ENCODE peak calls at places on chromosomes 2 and 18, in ten cellular contexts. One of them, this sample, is unnamed.

GRCh38 chr2:88603146-88603545 is 24.1 kb downstream of the EIF2AK3 start:
- DNase-seq in HFF-Myc: no peak
- DNase-seq in mammary epithelial cell: no peak
- DNase-seq in IMR-90: peak
- DNase-seq in BJ: no peak
- DNase-seq in mucosa of descending colon: no peak
- DNase-seq in lower lobe of right lung: no peak
- DNase-seq in fibroblast of lung: peak
- DNase-seq in stomach: no peak
- DNase-seq in fibroblast of pulmonary artery: peak
- DNase-seq in this sample: peak

GRCh38 chr2:240216197-240216596 is 75.7 kb upstream of the OTOS start:
- DNase-seq in HFF-Myc: no peak
- DNase-seq in mammary epithelial cell: no peak
- DNase-seq in IMR-90: no peak
- DNase-seq in BJ: no peak
- DNase-seq in mucosa of descending colon: no peak
- DNase-seq in lower lobe of right lung: no peak
- DNase-seq in fibroblast of lung: no peak
- DNase-seq in stomach: no peak
- DNase-seq in fibroblast of pulmonary artery: no peak
- DNase-seq in this sample: no peak

GRCh38 chr2:75416420-75417342 is 144.1 kb downstream of the EVA1A start:
- DNase-seq in HFF-Myc: no peak
- DNase-seq in mammary epithelial cell: no peak
- DNase-seq in IMR-90: no peak
- DNase-seq in BJ: no peak
- DNase-seq in mucosa of descending colon: no peak
- DNase-seq in lower lobe of right lung: no peak
- DNase-seq in fibroblast of lung: no peak
- DNase-seq in stomach: no peak
- DNase-seq in fibroblast of pulmonary artery: no peak
- DNase-seq in this sample: no peak

GRCh38 chr2:88122141-88122884 is 5.5 kb downstream of the FABP1 start:
- DNase-seq in HFF-Myc: no peak
- DNase-seq in mammary epithelial cell: no peak
- DNase-seq in IMR-90: no peak
- DNase-seq in BJ: no peak
- DNase-seq in mucosa of descending colon: no peak
- DNase-seq in lower lobe of right lung: no peak
- DNase-seq in fibroblast of lung: no peak
- DNase-seq in stomach: no peak
- DNase-seq in fibroblast of pulmonary artery: no peak
- DNase-seq in this sample: no peak

GRCh38 chr2:232327089-232328037 is 51.2 kb upstream of the ALPP start:
- DNase-seq in HFF-Myc: no peak
- DNase-seq in mammary epithelial cell: peak
- DNase-seq in IMR-90: peak
- DNase-seq in BJ: peak
- DNase-seq in mucosa of descending colon: peak
- DNase-seq in lower lobe of right lung: peak
- DNase-seq in fibroblast of lung: peak
- DNase-seq in stomach: peak
- DNase-seq in fibroblast of pulmonary artery: peak
- DNase-seq in this sample: no peak

GRCh38 chr2:199933466-199933865 is 21.8 kb downstream of the TYW5 start:
- DNase-seq in HFF-Myc: no peak
- DNase-seq in mammary epithelial cell: no peak
- DNase-seq in IMR-90: no peak
- DNase-seq in BJ: no peak
- DNase-seq in mucosa of descending colon: no peak
- DNase-seq in lower lobe of right lung: no peak
- DNase-seq in fibroblast of lung: no peak
- DNase-seq in stomach: no peak
- DNase-seq in fibroblast of pulmonary artery: no peak
- DNase-seq in this sample: no peak

GRCh38 chr18:42477261-42477660 is 522.2 kb downstream of the PIK3C3 start:
- DNase-seq in HFF-Myc: no peak
- DNase-seq in mammary epithelial cell: no peak
- DNase-seq in IMR-90: no peak
- DNase-seq in BJ: no peak
- DNase-seq in mucosa of descending colon: no peak
- DNase-seq in lower lobe of right lung: no peak
- DNase-seq in fibroblast of lung: peak
- DNase-seq in stomach: no peak
- DNase-seq in fibroblast of pulmonary artery: no peak
- DNase-seq in this sample: no peak

GRCh38 chr2:3911891-3912455 is 208.6 kb downstream of the DCDC2C start:
- DNase-seq in HFF-Myc: no peak
- DNase-seq in mammary epithelial cell: no peak
- DNase-seq in IMR-90: no peak
- DNase-seq in BJ: no peak
- DNase-seq in mucosa of descending colon: no peak
- DNase-seq in lower lobe of right lung: no peak
- DNase-seq in fibroblast of lung: no peak
- DNase-seq in stomach: no peak
- DNase-seq in fibroblast of pulmonary artery: no peak
- DNase-seq in this sample: no peak

GRCh38 chr18:28855989-28856388 is 679.1 kb upstream of the CDH2 start:
- DNase-seq in HFF-Myc: no peak
- DNase-seq in mammary epithelial cell: peak
- DNase-seq in IMR-90: no peak
- DNase-seq in BJ: no peak
- DNase-seq in mucosa of descending colon: no peak
- DNase-seq in lower lobe of right lung: no peak
- DNase-seq in fibroblast of lung: peak
- DNase-seq in stomach: no peak
- DNase-seq in fibroblast of pulmonary artery: no peak
- DNase-seq in this sample: no peak

GRCh38 chr2:189609423-189609816 is 28.8 kb upstream of the SLC40A1 start:
- DNase-seq in HFF-Myc: no peak
- DNase-seq in mammary epithelial cell: no peak
- DNase-seq in IMR-90: peak
- DNase-seq in BJ: no peak
- DNase-seq in mucosa of descending colon: no peak
- DNase-seq in lower lobe of right lung: no peak
- DNase-seq in fibroblast of lung: no peak
- DNase-seq in stomach: no peak
- DNase-seq in fibroblast of pulmonary artery: peak
- DNase-seq in this sample: no peak

GRCh38 chr2:1685078-1685956 is 59.0 kb downstream of the PXDN start:
- DNase-seq in HFF-Myc: no peak
- DNase-seq in mammary epithelial cell: no peak
- DNase-seq in IMR-90: no peak
- DNase-seq in BJ: no peak
- DNase-seq in mucosa of descending colon: no peak
- DNase-seq in lower lobe of right lung: peak
- DNase-seq in fibroblast of lung: no peak
- DNase-seq in stomach: no peak
- DNase-seq in fibroblast of pulmonary artery: no peak
- DNase-seq in this sample: no peak

GRCh38 chr2:196131384-196131861 is 40.0 kb downstream of the STK17B start:
- DNase-seq in HFF-Myc: no peak
- DNase-seq in mammary epithelial cell: peak
- DNase-seq in IMR-90: peak
- DNase-seq in BJ: no peak
- DNase-seq in mucosa of descending colon: no peak
- DNase-seq in lower lobe of right lung: peak
- DNase-seq in fibroblast of lung: peak
- DNase-seq in stomach: peak
- DNase-seq in fibroblast of pulmonary artery: peak
- DNase-seq in this sample: no peak

GRCh38 chr2:3451926-3452671 is 67.2 kb downstream of the ADI1 start:
- DNase-seq in HFF-Myc: no peak
- DNase-seq in mammary epithelial cell: no peak
- DNase-seq in IMR-90: no peak
- DNase-seq in BJ: no peak
- DNase-seq in mucosa of descending colon: no peak
- DNase-seq in lower lobe of right lung: no peak
- DNase-seq in fibroblast of lung: no peak
- DNase-seq in stomach: peak
- DNase-seq in fibroblast of pulmonary artery: no peak
- DNase-seq in this sample: no peak

GRCh38 chr2:201264472-201265173 is 4.3 kb downstream of the CASP8 start:
- DNase-seq in HFF-Myc: no peak
- DNase-seq in mammary epithelial cell: no peak
- DNase-seq in IMR-90: peak
- DNase-seq in BJ: no peak
- DNase-seq in mucosa of descending colon: no peak
- DNase-seq in lower lobe of right lung: no peak
- DNase-seq in fibroblast of lung: peak
- DNase-seq in stomach: no peak
- DNase-seq in fibroblast of pulmonary artery: no peak
- DNase-seq in this sample: no peak

GRCh38 chr18:56382541-56382940 is 255.9 kb downstream of the TXNL1 start:
- DNase-seq in HFF-Myc: no peak
- DNase-seq in mammary epithelial cell: no peak
- DNase-seq in IMR-90: no peak
- DNase-seq in BJ: no peak
- DNase-seq in mucosa of descending colon: no peak
- DNase-seq in lower lobe of right lung: no peak
- DNase-seq in fibroblast of lung: peak
- DNase-seq in stomach: no peak
- DNase-seq in fibroblast of pulmonary artery: peak
- DNase-seq in this sample: no peak

DNA sequence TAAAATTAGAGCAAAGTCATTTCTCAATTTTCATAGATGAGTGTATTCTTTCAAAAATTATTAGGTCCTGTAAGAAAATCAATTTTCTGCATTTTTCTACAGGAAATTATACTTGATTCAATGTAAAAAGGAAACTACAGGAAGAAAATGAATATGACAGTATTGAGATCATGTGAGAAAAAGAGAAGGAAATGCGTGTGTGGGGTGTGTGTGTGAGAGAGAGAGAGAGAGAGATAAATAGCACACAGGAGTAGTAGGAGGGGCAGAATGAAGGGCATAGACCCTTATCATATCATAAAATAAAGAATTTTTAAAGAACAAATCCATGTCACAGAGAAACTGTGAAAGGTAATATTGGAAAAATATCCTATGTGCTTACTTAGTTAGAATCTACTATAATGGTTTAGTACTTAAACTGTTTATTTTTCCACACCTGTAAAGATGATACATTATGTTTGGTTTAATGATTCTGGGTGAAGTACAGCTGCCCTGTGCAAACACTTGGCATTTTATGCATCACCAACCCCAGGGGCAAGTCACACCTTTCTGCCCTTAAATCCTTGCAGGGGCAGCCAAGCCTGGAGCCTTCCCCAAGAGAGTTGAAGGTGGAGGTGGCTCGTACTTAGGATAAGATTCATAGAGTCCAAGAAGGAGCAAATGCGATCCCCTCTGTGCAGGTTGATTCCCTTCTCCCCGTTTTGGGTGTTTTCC is 276.4 kb downstream of the TGIF1 start:
- DNase-seq in HFF-Myc: no peak
- DNase-seq in mammary epithelial cell: no peak
- DNase-seq in IMR-90: no peak
- DNase-seq in BJ: no peak
- DNase-seq in mucosa of descending colon: no peak
- DNase-seq in lower lobe of right lung: no peak
- DNase-seq in fibroblast of lung: no peak
- DNase-seq in stomach: no peak
- DNase-seq in fibroblast of pulmonary artery: no peak
- DNase-seq in this sample: no peak
- H3K4me3 ChIP-seq in HFF-Myc: no peak
- H3K4me3 ChIP-seq in mammary epithelial cell: no peak
- H3K4me3 ChIP-seq in IMR-90: no peak
- H3K4me3 ChIP-seq in BJ: no peak
- H3K4me3 ChIP-seq in mucosa of descending colon: no peak
- H3K4me3 ChIP-seq in lower lobe of right lung: no peak
- H3K4me3 ChIP-seq in fibroblast of lung: no peak
- H3K4me3 ChIP-seq in stomach: no peak
- H3K4me3 ChIP-seq in fibroblast of pulmonary artery: no peak
- H3K4me3 ChIP-seq in this sample: no peak

GRCh38 chr2:85648619-85649018 is 19.4 kb downstream of the SFTPB start:
- DNase-seq in HFF-Myc: no peak
- DNase-seq in mammary epithelial cell: no peak
- DNase-seq in IMR-90: peak
- DNase-seq in BJ: no peak
- DNase-seq in mucosa of descending colon: no peak
- DNase-seq in lower lobe of right lung: no peak
- DNase-seq in fibroblast of lung: peak
- DNase-seq in stomach: no peak
- DNase-seq in fibroblast of pulmonary artery: peak
- DNase-seq in this sample: no peak
- TF ChIP-seq CTCF in HFF-Myc: peak
- TF ChIP-seq CTCF in mammary epithelial cell: peak
- TF ChIP-seq CTCF in IMR-90: peak
- TF ChIP-seq CTCF in BJ: peak
- TF ChIP-seq CTCF in mucosa of descending colon: no peak
- TF ChIP-seq CTCF in lower lobe of right lung: peak
- TF ChIP-seq CTCF in fibroblast of lung: peak
- TF ChIP-seq CTCF in stomach: no peak
- TF ChIP-seq CTCF in fibroblast of pulmonary artery: peak
- TF ChIP-seq CTCF in this sample: peak

GRCh38 chr18:12281861-12282260 is 26.2 kb upstream of the TUBB6 start:
- DNase-seq in HFF-Myc: no peak
- DNase-seq in mammary epithelial cell: no peak
- DNase-seq in IMR-90: no peak
- DNase-seq in BJ: no peak
- DNase-seq in mucosa of descending colon: no peak
- DNase-seq in lower lobe of right lung: no peak
- DNase-seq in fibroblast of lung: peak
- DNase-seq in stomach: no peak
- DNase-seq in fibroblast of pulmonary artery: no peak
- DNase-seq in this sample: no peak
- H3K4me3 ChIP-seq in HFF-Myc: no peak
- H3K4me3 ChIP-seq in mammary epithelial cell: no peak
- H3K4me3 ChIP-seq in IMR-90: no peak
- H3K4me3 ChIP-seq in BJ: no peak
- H3K4me3 ChIP-seq in mucosa of descending colon: no peak
- H3K4me3 ChIP-seq in lower lobe of right lung: no peak
- H3K4me3 ChIP-seq in fibroblast of lung: no peak
- H3K4me3 ChIP-seq in stomach: no peak
- H3K4me3 ChIP-seq in fibroblast of pulmonary artery: no peak
- H3K4me3 ChIP-seq in this sample: no peak

DNA sequence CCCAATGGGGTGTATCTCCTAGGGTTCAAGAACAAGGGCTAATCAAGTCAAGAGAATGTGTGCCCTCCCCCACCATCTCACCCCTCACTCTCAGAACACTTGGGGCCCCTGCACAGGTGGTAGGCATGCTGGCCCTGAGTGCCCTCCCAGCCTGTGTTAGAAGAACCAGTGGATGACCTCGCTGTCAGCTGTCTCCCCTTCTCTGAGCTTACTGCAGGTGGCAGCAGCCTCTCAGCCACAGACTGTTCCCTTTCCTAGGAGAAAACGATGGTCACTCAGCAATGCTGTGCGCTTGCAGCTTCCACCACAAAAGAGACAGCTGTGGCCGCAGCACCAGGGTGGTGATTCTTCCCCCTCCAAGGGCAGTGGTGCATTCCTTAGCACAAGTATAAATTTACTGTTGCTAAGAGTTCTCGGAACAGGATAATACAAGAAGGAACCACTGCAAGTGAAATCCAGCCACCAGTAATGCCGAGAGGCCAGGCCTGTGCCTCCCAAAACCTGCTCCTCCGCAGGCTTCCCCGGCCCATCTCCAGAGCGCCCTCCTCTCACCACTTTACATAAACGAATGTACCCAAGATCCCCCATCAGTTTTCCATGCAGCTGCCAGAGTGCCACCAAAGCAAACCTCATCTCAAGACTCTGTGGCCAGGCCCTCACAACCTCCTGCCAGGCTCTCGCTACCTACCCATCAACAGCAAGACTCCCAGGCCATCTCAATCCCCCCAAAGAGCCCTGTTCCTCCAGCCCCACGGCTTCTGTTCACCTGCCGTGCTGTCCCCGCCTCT is 935 bp upstream of the RAMP1 start:
- DNase-seq in HFF-Myc: peak
- DNase-seq in mammary epithelial cell: peak
- DNase-seq in IMR-90: peak
- DNase-seq in BJ: peak
- DNase-seq in mucosa of descending colon: no peak
- DNase-seq in lower lobe of right lung: no peak
- DNase-seq in fibroblast of lung: peak
- DNase-seq in stomach: peak
- DNase-seq in fibroblast of pulmonary artery: peak
- DNase-seq in this sample: peak
- TF ChIP-seq CTCF in HFF-Myc: peak
- TF ChIP-seq CTCF in mammary epithelial cell: peak
- TF ChIP-seq CTCF in IMR-90: peak
- TF ChIP-seq CTCF in BJ: peak
- TF ChIP-seq CTCF in mucosa of descending colon: peak
- TF ChIP-seq CTCF in lower lobe of right lung: peak
- TF ChIP-seq CTCF in fibroblast of lung: peak
- TF ChIP-seq CTCF in stomach: no peak
- TF ChIP-seq CTCF in fibroblast of pulmonary artery: peak
- TF ChIP-seq CTCF in this sample: peak